ENCODE peak calls at places on chromosomes 4 and X, in nine cellular contexts. One of them, this sample, is unnamed.

GRCh38 chr4:183388777-183389176 is 55.7 kb upstream of the CDKN2AIP start:
- DNase-seq in activated naive CD4-positive, alpha-beta T cell treated with anti-CD3 and anti-CD28 coated beads, Interleukin-2, amount 50 U/mL, for 16 hours: no peak
- DNase-seq in NCI-H2081: no peak
- DNase-seq in A549: no peak
- DNase-seq in HL-60: no peak
- DNase-seq in upper lobe of right lung: no peak
- DNase-seq in RKO: no peak
- DNase-seq in coronary artery: no peak
- DNase-seq in stimulated activated CD4-positive, alpha-beta T cell treated with anti-CD3 and anti-CD28 coated beads, Interleukin-1b, Interleukin-23, amount 100 ng/mL, for 24 hours: no peak
- DNase-seq in this sample: no peak

GRCh38 chrX:132118361-132118760 is 9.5 kb downstream of the FRMD7 start:
- DNase-seq in activated naive CD4-positive, alpha-beta T cell treated with anti-CD3 and anti-CD28 coated beads, Interleukin-2, amount 50 U/mL, for 16 hours: no peak
- DNase-seq in NCI-H2081: no peak
- DNase-seq in A549: no peak
- DNase-seq in HL-60: no peak
- DNase-seq in upper lobe of right lung: no peak
- DNase-seq in RKO: no peak
- DNase-seq in coronary artery: no peak
- DNase-seq in stimulated activated CD4-positive, alpha-beta T cell treated with anti-CD3 and anti-CD28 coated beads, Interleukin-1b, Interleukin-23, amount 100 ng/mL, for 24 hours: no peak
- DNase-seq in this sample: no peak

GRCh38 chr4:75432683-75433082 is 81.5 kb downstream of the RCHY1 start:
- DNase-seq in activated naive CD4-positive, alpha-beta T cell treated with anti-CD3 and anti-CD28 coated beads, Interleukin-2, amount 50 U/mL, for 16 hours: no peak
- DNase-seq in NCI-H2081: no peak
- DNase-seq in A549: peak; percentile 16
- DNase-seq in HL-60: no peak
- DNase-seq in upper lobe of right lung: no peak
- DNase-seq in RKO: peak; percentile 46
- DNase-seq in coronary artery: no peak
- DNase-seq in stimulated activated CD4-positive, alpha-beta T cell treated with anti-CD3 and anti-CD28 coated beads, Interleukin-1b, Interleukin-23, amount 100 ng/mL, for 24 hours: no peak
- DNase-seq in this sample: no peak

GRCh38 chrX:56462389-56462788 is 101.0 kb upstream of the UBQLN2 start:
- DNase-seq in activated naive CD4-positive, alpha-beta T cell treated with anti-CD3 and anti-CD28 coated beads, Interleukin-2, amount 50 U/mL, for 16 hours: no peak
- DNase-seq in NCI-H2081: no peak
- DNase-seq in A549: no peak
- DNase-seq in HL-60: no peak
- DNase-seq in upper lobe of right lung: no peak
- DNase-seq in RKO: no peak
- DNase-seq in coronary artery: no peak
- DNase-seq in stimulated activated CD4-positive, alpha-beta T cell treated with anti-CD3 and anti-CD28 coated beads, Interleukin-1b, Interleukin-23, amount 100 ng/mL, for 24 hours: no peak
- DNase-seq in this sample: no peak

GRCh38 chr4:119930546-119930945 is 136.1 kb downstream of the MAD2L1 start:
- DNase-seq in activated naive CD4-positive, alpha-beta T cell treated with anti-CD3 and anti-CD28 coated beads, Interleukin-2, amount 50 U/mL, for 16 hours: no peak
- DNase-seq in NCI-H2081: no peak
- DNase-seq in A549: no peak
- DNase-seq in HL-60: no peak
- DNase-seq in upper lobe of right lung: no peak
- DNase-seq in RKO: no peak
- DNase-seq in coronary artery: no peak
- DNase-seq in stimulated activated CD4-positive, alpha-beta T cell treated with anti-CD3 and anti-CD28 coated beads, Interleukin-1b, Interleukin-23, amount 100 ng/mL, for 24 hours: no peak
- DNase-seq in this sample: no peak

GRCh38 chrX:103461156-103461555 is 58.1 kb downstream of the RAB40A start:
- DNase-seq in activated naive CD4-positive, alpha-beta T cell treated with anti-CD3 and anti-CD28 coated beads, Interleukin-2, amount 50 U/mL, for 16 hours: no peak
- DNase-seq in NCI-H2081: no peak
- DNase-seq in A549: no peak
- DNase-seq in HL-60: no peak
- DNase-seq in upper lobe of right lung: no peak
- DNase-seq in RKO: no peak
- DNase-seq in coronary artery: no peak
- DNase-seq in stimulated activated CD4-positive, alpha-beta T cell treated with anti-CD3 and anti-CD28 coated beads, Interleukin-1b, Interleukin-23, amount 100 ng/mL, for 24 hours: no peak
- DNase-seq in this sample: no peak

GRCh38 chr4:182206266-182206665 is 36.9 kb upstream of the TENM3 start:
- DNase-seq in activated naive CD4-positive, alpha-beta T cell treated with anti-CD3 and anti-CD28 coated beads, Interleukin-2, amount 50 U/mL, for 16 hours: no peak
- DNase-seq in NCI-H2081: no peak
- DNase-seq in A549: no peak
- DNase-seq in HL-60: no peak
- DNase-seq in upper lobe of right lung: no peak
- DNase-seq in RKO: no peak
- DNase-seq in coronary artery: no peak
- DNase-seq in stimulated activated CD4-positive, alpha-beta T cell treated with anti-CD3 and anti-CD28 coated beads, Interleukin-1b, Interleukin-23, amount 100 ng/mL, for 24 hours: no peak
- DNase-seq in this sample: no peak

GRCh38 chr4:108834787-108835384 is 72.0 kb upstream of the ETNPPL start:
- DNase-seq in activated naive CD4-positive, alpha-beta T cell treated with anti-CD3 and anti-CD28 coated beads, Interleukin-2, amount 50 U/mL, for 16 hours: no peak
- DNase-seq in NCI-H2081: peak; percentile 17
- DNase-seq in A549: no peak
- DNase-seq in HL-60: no peak
- DNase-seq in upper lobe of right lung: no peak
- DNase-seq in RKO: peak; percentile 73
- DNase-seq in coronary artery: no peak
- DNase-seq in stimulated activated CD4-positive, alpha-beta T cell treated with anti-CD3 and anti-CD28 coated beads, Interleukin-1b, Interleukin-23, amount 100 ng/mL, for 24 hours: no peak
- DNase-seq in this sample: no peak

GRCh38 chrX:81957900-81958545 is 756.1 kb downstream of the SH3BGRL start:
- DNase-seq in activated naive CD4-positive, alpha-beta T cell treated with anti-CD3 and anti-CD28 coated beads, Interleukin-2, amount 50 U/mL, for 16 hours: no peak
- DNase-seq in NCI-H2081: peak; percentile 58
- DNase-seq in A549: peak; percentile 0
- DNase-seq in HL-60: no peak
- DNase-seq in upper lobe of right lung: no peak
- DNase-seq in RKO: peak; percentile 67
- DNase-seq in coronary artery: no peak
- DNase-seq in stimulated activated CD4-positive, alpha-beta T cell treated with anti-CD3 and anti-CD28 coated beads, Interleukin-1b, Interleukin-23, amount 100 ng/mL, for 24 hours: no peak
- DNase-seq in this sample: no peak

GRCh38 chr4:32560306-32560705 is 1840.1 kb downstream of the PCDH7 start:
- DNase-seq in activated naive CD4-positive, alpha-beta T cell treated with anti-CD3 and anti-CD28 coated beads, Interleukin-2, amount 50 U/mL, for 16 hours: no peak
- DNase-seq in NCI-H2081: peak; percentile 36
- DNase-seq in A549: no peak
- DNase-seq in HL-60: no peak
- DNase-seq in upper lobe of right lung: no peak
- DNase-seq in RKO: no peak
- DNase-seq in coronary artery: no peak
- DNase-seq in stimulated activated CD4-positive, alpha-beta T cell treated with anti-CD3 and anti-CD28 coated beads, Interleukin-1b, Interleukin-23, amount 100 ng/mL, for 24 hours: no peak
- DNase-seq in this sample: no peak

GRCh38 chr4:16967722-16968121 is 69.3 kb upstream of the LDB2 start:
- DNase-seq in activated naive CD4-positive, alpha-beta T cell treated with anti-CD3 and anti-CD28 coated beads, Interleukin-2, amount 50 U/mL, for 16 hours: no peak
- DNase-seq in NCI-H2081: no peak
- DNase-seq in A549: no peak
- DNase-seq in HL-60: no peak
- DNase-seq in upper lobe of right lung: no peak
- DNase-seq in RKO: no peak
- DNase-seq in coronary artery: no peak
- DNase-seq in stimulated activated CD4-positive, alpha-beta T cell treated with anti-CD3 and anti-CD28 coated beads, Interleukin-1b, Interleukin-23, amount 100 ng/mL, for 24 hours: no peak
- DNase-seq in this sample: peak; percentile 18

GRCh38 chr4:555566-556275 is 20.4 kb downstream of the TMEM271 start:
- DNase-seq in activated naive CD4-positive, alpha-beta T cell treated with anti-CD3 and anti-CD28 coated beads, Interleukin-2, amount 50 U/mL, for 16 hours: no peak
- DNase-seq in NCI-H2081: no peak
- DNase-seq in A549: no peak
- DNase-seq in HL-60: no peak
- DNase-seq in upper lobe of right lung: peak; percentile 49
- DNase-seq in RKO: no peak
- DNase-seq in coronary artery: peak; percentile 54
- DNase-seq in stimulated activated CD4-positive, alpha-beta T cell treated with anti-CD3 and anti-CD28 coated beads, Interleukin-1b, Interleukin-23, amount 100 ng/mL, for 24 hours: no peak
- DNase-seq in this sample: no peak

GRCh38 chr4:150852237-150852636 is 162.8 kb downstream of the LRBA start:
- DNase-seq in activated naive CD4-positive, alpha-beta T cell treated with anti-CD3 and anti-CD28 coated beads, Interleukin-2, amount 50 U/mL, for 16 hours: no peak
- DNase-seq in NCI-H2081: no peak
- DNase-seq in A549: no peak
- DNase-seq in HL-60: peak; percentile 6
- DNase-seq in upper lobe of right lung: no peak
- DNase-seq in RKO: no peak
- DNase-seq in coronary artery: no peak
- DNase-seq in stimulated activated CD4-positive, alpha-beta T cell treated with anti-CD3 and anti-CD28 coated beads, Interleukin-1b, Interleukin-23, amount 100 ng/mL, for 24 hours: no peak
- DNase-seq in this sample: no peak

GRCh38 chr4:83851261-83852084 is 315.6 kb downstream of the GPAT3 start:
- DNase-seq in activated naive CD4-positive, alpha-beta T cell treated with anti-CD3 and anti-CD28 coated beads, Interleukin-2, amount 50 U/mL, for 16 hours: no peak
- DNase-seq in NCI-H2081: no peak
- DNase-seq in A549: no peak
- DNase-seq in HL-60: no peak
- DNase-seq in upper lobe of right lung: no peak
- DNase-seq in RKO: no peak
- DNase-seq in coronary artery: no peak
- DNase-seq in stimulated activated CD4-positive, alpha-beta T cell treated with anti-CD3 and anti-CD28 coated beads, Interleukin-1b, Interleukin-23, amount 100 ng/mL, for 24 hours: no peak
- DNase-seq in this sample: no peak

GRCh38 chr4:185651851-185652250 is 116.5 kb upstream of the PDLIM3 start:
- DNase-seq in activated naive CD4-positive, alpha-beta T cell treated with anti-CD3 and anti-CD28 coated beads, Interleukin-2, amount 50 U/mL, for 16 hours: no peak
- DNase-seq in NCI-H2081: no peak
- DNase-seq in A549: no peak
- DNase-seq in HL-60: no peak
- DNase-seq in upper lobe of right lung: no peak
- DNase-seq in RKO: no peak
- DNase-seq in coronary artery: no peak
- DNase-seq in stimulated activated CD4-positive, alpha-beta T cell treated with anti-CD3 and anti-CD28 coated beads, Interleukin-1b, Interleukin-23, amount 100 ng/mL, for 24 hours: no peak
- DNase-seq in this sample: no peak

GRCh38 chr4:105246712-105247111 is 100.0 kb downstream of the TET2 start:
- DNase-seq in activated naive CD4-positive, alpha-beta T cell treated with anti-CD3 and anti-CD28 coated beads, Interleukin-2, amount 50 U/mL, for 16 hours: no peak
- DNase-seq in NCI-H2081: no peak
- DNase-seq in A549: no peak
- DNase-seq in HL-60: no peak
- DNase-seq in upper lobe of right lung: no peak
- DNase-seq in RKO: peak; percentile 9
- DNase-seq in coronary artery: no peak
- DNase-seq in stimulated activated CD4-positive, alpha-beta T cell treated with anti-CD3 and anti-CD28 coated beads, Interleukin-1b, Interleukin-23, amount 100 ng/mL, for 24 hours: no peak
- DNase-seq in this sample: no peak

GRCh38 chr4:165308606-165309005 is 18.9 kb upstream of the MSMO1 start:
- DNase-seq in activated naive CD4-positive, alpha-beta T cell treated with anti-CD3 and anti-CD28 coated beads, Interleukin-2, amount 50 U/mL, for 16 hours: no peak
- DNase-seq in NCI-H2081: no peak
- DNase-seq in A549: no peak
- DNase-seq in HL-60: no peak
- DNase-seq in upper lobe of right lung: no peak
- DNase-seq in RKO: no peak
- DNase-seq in coronary artery: no peak
- DNase-seq in stimulated activated CD4-positive, alpha-beta T cell treated with anti-CD3 and anti-CD28 coated beads, Interleukin-1b, Interleukin-23, amount 100 ng/mL, for 24 hours: no peak
- DNase-seq in this sample: no peak

GRCh38 chr4:155161357-155161756 is 47.1 kb upstream of the NPY2R start:
- DNase-seq in activated naive CD4-positive, alpha-beta T cell treated with anti-CD3 and anti-CD28 coated beads, Interleukin-2, amount 50 U/mL, for 16 hours: no peak
- DNase-seq in NCI-H2081: no peak
- DNase-seq in A549: no peak
- DNase-seq in HL-60: no peak
- DNase-seq in upper lobe of right lung: no peak
- DNase-seq in RKO: no peak
- DNase-seq in coronary artery: no peak
- DNase-seq in stimulated activated CD4-positive, alpha-beta T cell treated with anti-CD3 and anti-CD28 coated beads, Interleukin-1b, Interleukin-23, amount 100 ng/mL, for 24 hours: no peak
- DNase-seq in this sample: no peak

GRCh38 chrX:96383428-96383827 is 301.2 kb upstream of the DIAPH2 start:
- DNase-seq in activated naive CD4-positive, alpha-beta T cell treated with anti-CD3 and anti-CD28 coated beads, Interleukin-2, amount 50 U/mL, for 16 hours: no peak
- DNase-seq in NCI-H2081: no peak
- DNase-seq in A549: no peak
- DNase-seq in HL-60: no peak
- DNase-seq in upper lobe of right lung: no peak
- DNase-seq in RKO: no peak
- DNase-seq in coronary artery: no peak
- DNase-seq in stimulated activated CD4-positive, alpha-beta T cell treated with anti-CD3 and anti-CD28 coated beads, Interleukin-1b, Interleukin-23, amount 100 ng/mL, for 24 hours: no peak
- DNase-seq in this sample: no peak

GRCh38 chrX:100695991-100696390 is 35.9 kb downstream of the SYTL4 start:
- DNase-seq in activated naive CD4-positive, alpha-beta T cell treated with anti-CD3 and anti-CD28 coated beads, Interleukin-2, amount 50 U/mL, for 16 hours: no peak
- DNase-seq in NCI-H2081: no peak
- DNase-seq in A549: no peak
- DNase-seq in HL-60: no peak
- DNase-seq in upper lobe of right lung: no peak
- DNase-seq in RKO: no peak
- DNase-seq in coronary artery: no peak
- DNase-seq in stimulated activated CD4-positive, alpha-beta T cell treated with anti-CD3 and anti-CD28 coated beads, Interleukin-1b, Interleukin-23, amount 100 ng/mL, for 24 hours: no peak
- DNase-seq in this sample: no peak

GRCh38 chrX:69126642-69127041 is 38.6 kb downstream of the PJA1 start:
- DNase-seq in activated naive CD4-positive, alpha-beta T cell treated with anti-CD3 and anti-CD28 coated beads, Interleukin-2, amount 50 U/mL, for 16 hours: no peak
- DNase-seq in NCI-H2081: no peak
- DNase-seq in A549: no peak
- DNase-seq in HL-60: no peak
- DNase-seq in upper lobe of right lung: no peak
- DNase-seq in RKO: no peak
- DNase-seq in coronary artery: no peak
- DNase-seq in stimulated activated CD4-positive, alpha-beta T cell treated with anti-CD3 and anti-CD28 coated beads, Interleukin-1b, Interleukin-23, amount 100 ng/mL, for 24 hours: no peak
- DNase-seq in this sample: peak; percentile 6

GRCh38 chr4:140150886-140151699 is 2.9 kb downstream of the MAML3 start:
- DNase-seq in activated naive CD4-positive, alpha-beta T cell treated with anti-CD3 and anti-CD28 coated beads, Interleukin-2, amount 50 U/mL, for 16 hours: peak; percentile 66
- DNase-seq in NCI-H2081: peak; percentile 90
- DNase-seq in A549: peak; percentile 55
- DNase-seq in HL-60: peak; percentile 80
- DNase-seq in upper lobe of right lung: peak; percentile 94
- DNase-seq in RKO: peak; percentile 82
- DNase-seq in coronary artery: peak; percentile 93
- DNase-seq in stimulated activated CD4-positive, alpha-beta T cell treated with anti-CD3 and anti-CD28 coated beads, Interleukin-1b, Interleukin-23, amount 100 ng/mL, for 24 hours: peak; percentile 6
- DNase-seq in this sample: peak; percentile 77

GRCh38 chr4:142402925-142403324 is 443.2 kb downstream of the INPP4B start:
- DNase-seq in activated naive CD4-positive, alpha-beta T cell treated with anti-CD3 and anti-CD28 coated beads, Interleukin-2, amount 50 U/mL, for 16 hours: no peak
- DNase-seq in NCI-H2081: no peak
- DNase-seq in A549: no peak
- DNase-seq in HL-60: peak; percentile 27
- DNase-seq in upper lobe of right lung: no peak
- DNase-seq in RKO: no peak
- DNase-seq in coronary artery: no peak
- DNase-seq in stimulated activated CD4-positive, alpha-beta T cell treated with anti-CD3 and anti-CD28 coated beads, Interleukin-1b, Interleukin-23, amount 100 ng/mL, for 24 hours: no peak
- DNase-seq in this sample: no peak

GRCh38 chr4:152515678-152516077 is 20.2 kb downstream of the FBXW7 start:
- DNase-seq in activated naive CD4-positive, alpha-beta T cell treated with anti-CD3 and anti-CD28 coated beads, Interleukin-2, amount 50 U/mL, for 16 hours: no peak
- DNase-seq in NCI-H2081: no peak
- DNase-seq in A549: no peak
- DNase-seq in HL-60: no peak
- DNase-seq in upper lobe of right lung: no peak
- DNase-seq in RKO: no peak
- DNase-seq in coronary artery: no peak
- DNase-seq in stimulated activated CD4-positive, alpha-beta T cell treated with anti-CD3 and anti-CD28 coated beads, Interleukin-1b, Interleukin-23, amount 100 ng/mL, for 24 hours: no peak
- DNase-seq in this sample: no peak

GRCh38 chr4:1021386-1022050 is 10.1 kb downstream of the FGFRL1 start:
- DNase-seq in activated naive CD4-positive, alpha-beta T cell treated with anti-CD3 and anti-CD28 coated beads, Interleukin-2, amount 50 U/mL, for 16 hours: no peak
- DNase-seq in NCI-H2081: no peak
- DNase-seq in A549: no peak
- DNase-seq in HL-60: no peak
- DNase-seq in upper lobe of right lung: no peak
- DNase-seq in RKO: no peak
- DNase-seq in coronary artery: no peak
- DNase-seq in stimulated activated CD4-positive, alpha-beta T cell treated with anti-CD3 and anti-CD28 coated beads, Interleukin-1b, Interleukin-23, amount 100 ng/mL, for 24 hours: no peak
- DNase-seq in this sample: no peak

GRCh38 chr4:145937990-145938611 is 522 bp downstream of the ZNF827 start:
- DNase-seq in activated naive CD4-positive, alpha-beta T cell treated with anti-CD3 and anti-CD28 coated beads, Interleukin-2, amount 50 U/mL, for 16 hours: peak; percentile 46
- DNase-seq in NCI-H2081: peak; percentile 22
- DNase-seq in A549: no peak
- DNase-seq in HL-60: no peak
- DNase-seq in upper lobe of right lung: no peak
- DNase-seq in RKO: peak; percentile 36
- DNase-seq in coronary artery: no peak
- DNase-seq in stimulated activated CD4-positive, alpha-beta T cell treated with anti-CD3 and anti-CD28 coated beads, Interleukin-1b, Interleukin-23, amount 100 ng/mL, for 24 hours: peak; percentile 14
- DNase-seq in this sample: peak; percentile 22

GRCh38 chr4:99405433-99406115 is 29.6 kb downstream of the ADH7 start:
- DNase-seq in activated naive CD4-positive, alpha-beta T cell treated with anti-CD3 and anti-CD28 coated beads, Interleukin-2, amount 50 U/mL, for 16 hours: peak; percentile 57
- DNase-seq in NCI-H2081: peak; percentile 48
- DNase-seq in A549: peak; percentile 2
- DNase-seq in HL-60: peak; percentile 24
- DNase-seq in upper lobe of right lung: no peak
- DNase-seq in RKO: peak; percentile 68
- DNase-seq in coronary artery: no peak
- DNase-seq in stimulated activated CD4-positive, alpha-beta T cell treated with anti-CD3 and anti-CD28 coated beads, Interleukin-1b, Interleukin-23, amount 100 ng/mL, for 24 hours: peak; percentile 46
- DNase-seq in this sample: peak; percentile 37

GRCh38 chr4:104451573-104451972 is 43.1 kb downstream of the CXXC4 start:
- DNase-seq in activated naive CD4-positive, alpha-beta T cell treated with anti-CD3 and anti-CD28 coated beads, Interleukin-2, amount 50 U/mL, for 16 hours: no peak
- DNase-seq in NCI-H2081: no peak
- DNase-seq in A549: no peak
- DNase-seq in HL-60: no peak
- DNase-seq in upper lobe of right lung: no peak
- DNase-seq in RKO: peak; percentile 38
- DNase-seq in coronary artery: no peak
- DNase-seq in stimulated activated CD4-positive, alpha-beta T cell treated with anti-CD3 and anti-CD28 coated beads, Interleukin-1b, Interleukin-23, amount 100 ng/mL, for 24 hours: no peak
- DNase-seq in this sample: no peak

GRCh38 chr4:113604955-113605354 is 156.6 kb downstream of the CAMK2D start:
- DNase-seq in activated naive CD4-positive, alpha-beta T cell treated with anti-CD3 and anti-CD28 coated beads, Interleukin-2, amount 50 U/mL, for 16 hours: no peak
- DNase-seq in NCI-H2081: no peak
- DNase-seq in A549: peak; percentile 1
- DNase-seq in HL-60: no peak
- DNase-seq in upper lobe of right lung: no peak
- DNase-seq in RKO: no peak
- DNase-seq in coronary artery: no peak
- DNase-seq in stimulated activated CD4-positive, alpha-beta T cell treated with anti-CD3 and anti-CD28 coated beads, Interleukin-1b, Interleukin-23, amount 100 ng/mL, for 24 hours: no peak
- DNase-seq in this sample: no peak

GRCh38 chr4:6728320-6729029 is 12.5 kb downstream of the BLOC1S4 start:
- DNase-seq in activated naive CD4-positive, alpha-beta T cell treated with anti-CD3 and anti-CD28 coated beads, Interleukin-2, amount 50 U/mL, for 16 hours: no peak
- DNase-seq in NCI-H2081: no peak
- DNase-seq in A549: no peak
- DNase-seq in HL-60: no peak
- DNase-seq in upper lobe of right lung: no peak
- DNase-seq in RKO: no peak
- DNase-seq in coronary artery: no peak
- DNase-seq in stimulated activated CD4-positive, alpha-beta T cell treated with anti-CD3 and anti-CD28 coated beads, Interleukin-1b, Interleukin-23, amount 100 ng/mL, for 24 hours: no peak
- DNase-seq in this sample: no peak

GRCh38 chr4:77433102-77433733 is 172.4 kb upstream of the CXCL13 start:
- DNase-seq in activated naive CD4-positive, alpha-beta T cell treated with anti-CD3 and anti-CD28 coated beads, Interleukin-2, amount 50 U/mL, for 16 hours: no peak
- DNase-seq in NCI-H2081: peak; percentile 34
- DNase-seq in A549: peak; percentile 21
- DNase-seq in HL-60: peak; percentile 5
- DNase-seq in upper lobe of right lung: no peak
- DNase-seq in RKO: peak; percentile 73
- DNase-seq in coronary artery: no peak
- DNase-seq in stimulated activated CD4-positive, alpha-beta T cell treated with anti-CD3 and anti-CD28 coated beads, Interleukin-1b, Interleukin-23, amount 100 ng/mL, for 24 hours: no peak
- DNase-seq in this sample: no peak